ENCODE peak calls at places on chromosomes 6 and 20, in nine cellular contexts. X, C, P, J, H, R, B, S and F are unnamed samples.

GRCh38 chr6:144804246-144804790 is 519.2 kb downstream of the UTRN start:
- DNase-seq in X (no peak), C (no peak), P (no peak), J (no peak), H (no peak), R (no peak), B (no peak), S (no peak), F (no peak)

GRCh38 chr20:53672484-53673129 is 79.0 kb upstream of the ZNF217 start:
- DNase-seq in X (no peak), C (no peak), P (no peak), J (peak), H (no peak), R (peak), B (peak), S (peak), F (no peak)

GRCh38 chr6:6825986-6826901 is 237.7 kb downstream of the LY86 start:
- DNase-seq in X (peak), C (no peak), P (no peak), J (peak), H (no peak), R (peak), B (peak), S (peak), F (no peak)

GRCh38 chr6:154611241-154611640 is 100.8 kb upstream of the CNKSR3 start:
- DNase-seq in X (no peak), C (no peak), P (no peak), J (no peak), H (no peak), R (no peak), B (no peak), S (no peak), F (no peak)

GRCh38 chr20:48651960-48652359 is 175.8 kb downstream of the PREX1 start:
- DNase-seq in X (no peak), C (no peak), P (no peak), J (no peak), H (no peak), R (no peak), B (no peak), S (no peak), F (no peak)

GRCh38 chr6:169956580-169956979 is 205.2 kb downstream of the ERMARD start:
- DNase-seq in X (no peak), C (no peak), P (no peak), J (no peak), H (no peak), R (no peak), B (no peak), S (no peak), F (no peak)

GRCh38 chr20:60999256-60999655 is 252.8 kb upstream of the CDH4 start:
- DNase-seq in X (no peak), C (no peak), P (no peak), J (peak), H (no peak), R (no peak), B (no peak), S (no peak), F (no peak)

GRCh38 chr6:127154509-127154908 is 36.0 kb downstream of the RSPO3 start:
- DNase-seq in X (no peak), C (no peak), P (no peak), J (no peak), H (no peak), R (no peak), B (no peak), S (no peak), F (no peak)

GRCh38 chr6:37575221-37575620 is 75.5 kb upstream of the CCDC167 start:
- DNase-seq in X (no peak), C (no peak), P (no peak), J (no peak), H (no peak), R (no peak), B (no peak), S (no peak), F (no peak)

GRCh38 chr6:56552212-56553130 is 90.2 kb downstream of the DST start:
- DNase-seq in X (no peak), C (no peak), P (no peak), J (peak), H (no peak), R (peak), B (no peak), S (peak), F (no peak)

GRCh38 chr20:16803965-16804792 is 56.0 kb downstream of the OTOR start:
- DNase-seq in X (peak), C (peak), P (peak), J (peak), H (peak), R (peak), B (peak), S (peak), F (peak)

GRCh38 chr20:14521016-14521415 is 183.6 kb upstream of the FLRT3 start:
- DNase-seq in X (no peak), C (no peak), P (no peak), J (peak), H (no peak), R (no peak), B (no peak), S (no peak), F (no peak)

GRCh38 chr6:145895802-145896201 is 68.4 kb downstream of the SHPRH start:
- DNase-seq in X (no peak), C (peak), P (no peak), J (peak), H (no peak), R (peak), B (no peak), S (no peak), F (peak)

GRCh38 chr20:44475372-44475693 is 341 bp upstream of the TTPAL start:
- DNase-seq in X (no peak), C (no peak), P (no peak), J (no peak), H (no peak), R (no peak), B (no peak), S (no peak), F (no peak)

GRCh38 chr20:44475694-44476560 is at the start of gene TTPAL:
- DNase-seq in X (peak), C (peak), P (peak), J (peak), H (peak), R (peak), B (peak), S (peak), F (peak)

GRCh38 chr20:44479643-44480042 is 4.0 kb downstream of the TTPAL start:
- DNase-seq in X (no peak), C (no peak), P (no peak), J (no peak), H (no peak), R (no peak), B (no peak), S (no peak), F (peak)

GRCh38 chr20:44478188-44478587 is 2.5 kb downstream of the TTPAL start:
- DNase-seq in X (no peak), C (no peak), P (no peak), J (no peak), H (no peak), R (no peak), B (no peak), S (no peak), F (no peak)

GRCh38 chr20:44477151-44477550 is 1.5 kb downstream of the TTPAL start:
- DNase-seq in X (no peak), C (no peak), P (no peak), J (peak), H (no peak), R (peak), B (peak), S (peak), F (no peak)
- H3K4me3 ChIP-seq in X (no peak), C (no peak), P (no peak), J (peak), H (no peak), R (peak), B (peak), S (peak), F (peak)

DNA sequence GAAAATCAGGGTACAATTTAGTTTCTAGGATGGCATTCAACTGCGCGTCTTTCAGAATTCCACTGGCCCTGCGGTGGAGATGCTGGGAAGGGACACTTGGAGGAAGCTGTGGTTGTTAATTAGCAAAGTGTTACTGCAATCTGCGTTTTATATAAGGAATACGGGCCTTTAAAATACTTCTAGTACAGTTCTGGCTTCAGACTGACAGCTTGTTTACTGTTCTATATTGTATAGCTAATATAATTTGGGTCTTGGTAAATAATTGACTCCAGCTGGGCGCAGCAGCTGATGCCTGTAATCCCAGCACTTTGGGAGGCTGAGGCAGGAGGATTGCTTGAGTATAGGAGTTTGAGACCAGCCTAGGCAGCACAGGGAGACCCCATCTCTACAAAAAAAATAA is 63.7 kb downstream of the MYB start:
- DNase-seq in X (no peak), C (no peak), P (no peak), J (no peak), H (no peak), R (no peak), B (no peak), S (no peak), F (no peak)
- H3K9ac ChIP-seq in X (no peak), C (no peak), P (no peak), J (no peak), H (no peak), R (no peak), B (no peak), S (no peak), F (no peak)

GRCh38 chr20:21100590-21101452 is 5.3 kb downstream of the LINC00237 start:
- DNase-seq in X (no peak), C (no peak), P (peak), J (peak), H (peak), R (no peak), B (no peak), S (no peak), F (peak)
- H3K4me3 ChIP-seq in X (peak), C (peak), P (peak), J (peak), H (peak), R (no peak), B (peak), S (peak), F (peak)

DNA sequence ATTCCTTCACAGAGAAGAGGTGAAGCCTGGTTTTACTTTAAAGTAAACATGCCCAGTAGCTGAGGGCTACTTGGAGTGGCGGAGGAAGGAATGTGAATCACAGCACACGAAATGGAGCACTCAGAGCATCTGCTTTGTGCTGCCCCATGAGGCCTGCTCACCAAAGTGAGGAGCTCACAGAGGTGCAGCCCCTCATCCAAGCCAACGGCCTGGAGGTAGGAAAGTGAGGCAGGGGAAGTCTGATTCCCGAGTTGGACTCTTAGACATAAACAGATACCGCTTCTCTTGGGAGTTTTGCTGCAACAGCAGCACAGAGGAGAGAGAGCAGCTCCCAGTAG is 3.6 kb downstream of the YTHDF1 start:
- DNase-seq in X (no peak), C (no peak), P (no peak), J (peak), H (no peak), R (no peak), B (no peak), S (no peak), F (no peak)
- H3K9ac ChIP-seq in X (no peak), C (no peak), P (no peak), J (no peak), H (no peak), R (no peak), B (no peak), S (no peak), F (no peak)

GRCh38 chr6:113565306-113565705 is 291.8 kb upstream of the MARCKS start:
- DNase-seq in X (no peak), C (no peak), P (no peak), J (peak), H (no peak), R (no peak), B (no peak), S (no peak), F (no peak)
- H3K4me3 ChIP-seq in X (no peak), C (no peak), P (peak), J (peak), H (no peak), R (no peak), B (no peak), S (peak), F (no peak)

DNA sequence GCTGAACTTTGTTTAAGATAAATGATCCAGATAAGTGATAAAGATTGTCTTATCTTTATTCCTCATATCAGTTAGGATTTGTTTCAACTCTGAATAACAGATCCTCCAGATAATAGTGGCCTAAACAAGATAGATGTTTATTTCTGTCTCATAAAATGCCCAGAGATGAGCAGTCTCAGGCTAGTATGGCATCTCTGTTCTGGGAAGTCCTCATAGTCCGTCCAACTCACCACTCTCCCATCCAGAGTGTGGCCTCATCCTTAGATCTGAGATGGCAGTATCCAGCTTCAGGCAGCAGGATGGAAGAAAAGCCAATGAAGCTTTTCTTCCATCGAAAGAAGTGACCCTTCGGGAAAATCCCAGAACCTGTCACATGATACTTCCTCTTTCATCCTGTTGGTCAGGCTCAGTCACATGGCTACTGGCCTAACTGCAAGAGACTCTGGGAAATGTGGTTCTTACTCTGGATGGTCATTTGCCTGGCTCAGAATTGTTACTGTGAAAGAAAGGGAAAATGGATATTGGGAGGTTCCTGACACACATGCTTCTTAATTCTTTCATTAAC is 29.4 kb upstream of the TAGAP start:
- DNase-seq in X (no peak), C (peak), P (peak), J (peak), H (peak), R (peak), B (no peak), S (peak), F (peak)
- H3K9ac ChIP-seq in X (no peak), C (no peak), P (no peak), J (no peak), H (no peak), R (no peak), B (no peak), S (no peak), F (no peak)

GRCh38 chr20:4067600-4068261 is 52.4 kb upstream of the RNF24 start:
- DNase-seq in X (no peak), C (no peak), P (no peak), J (peak), H (no peak), R (peak), B (peak), S (peak), F (no peak)
- H3K4me3 ChIP-seq in X (no peak), C (no peak), P (no peak), J (no peak), H (no peak), R (no peak), B (no peak), S (no peak), F (no peak)

GRCh38 chr20:9202440-9203080 is 133.7 kb downstream of the PLCB4 start:
- DNase-seq in X (no peak), C (no peak), P (no peak), J (peak), H (no peak), R (no peak), B (no peak), S (peak), F (no peak)
- H3K9ac ChIP-seq in X (no peak), C (no peak), P (no peak), J (no peak), H (no peak), R (no peak), B (no peak), S (no peak), F (no peak)

GRCh38 chr6:16964553-16965499 is 137.0 kb upstream of the STMND1 start:
- DNase-seq in X (peak), C (peak), P (peak), J (peak), H (peak), R (peak), B (peak), S (peak), F (peak)
- H3K4me3 ChIP-seq in X (no peak), C (no peak), P (no peak), J (no peak), H (no peak), R (peak), B (no peak), S (no peak), F (no peak)